ENCODE peak calls at places on chromosomes 7 and 10, in five cellular contexts. One of them, this sample, is unnamed. For H3K9me3, the result is how much of the 10 kb centered on the place peaks cover.

GRCh38 chr10:48551796-48552591 is 52.9 kb downstream of the ARHGAP22 start:
- DNase-seq in heart right ventricle: peak
- DNase-seq in CD8-positive, alpha-beta T cell: no peak
- DNase-seq in heart left ventricle: no peak
- DNase-seq in BE2C: peak
- DNase-seq in this sample: no peak

GRCh38 chr7:158596309-158596708 is 8.7 kb upstream of the PTPRN2 start:
- DNase-seq in heart right ventricle: no peak
- DNase-seq in CD8-positive, alpha-beta T cell: no peak
- DNase-seq in heart left ventricle: no peak
- DNase-seq in BE2C: no peak
- DNase-seq in this sample: no peak

GRCh38 chr7:140421521-140421920 is 17.7 kb downstream of the RAB19 start:
- DNase-seq in heart right ventricle: no peak
- DNase-seq in CD8-positive, alpha-beta T cell: no peak
- DNase-seq in heart left ventricle: no peak
- DNase-seq in BE2C: no peak
- DNase-seq in this sample: no peak

GRCh38 chr10:15738237-15738928 is 18.7 kb upstream of the ITGA8 start:
- DNase-seq in heart right ventricle: peak
- DNase-seq in CD8-positive, alpha-beta T cell: no peak
- DNase-seq in heart left ventricle: no peak
- DNase-seq in BE2C: no peak
- DNase-seq in this sample: no peak

GRCh38 chr10:67697646-67698245 is 1.8 kb upstream of the CTNNA3 start:
- DNase-seq in heart right ventricle: peak
- DNase-seq in CD8-positive, alpha-beta T cell: peak
- DNase-seq in heart left ventricle: no peak
- DNase-seq in BE2C: peak
- DNase-seq in this sample: peak

GRCh38 chr10:29470355-29470705 is 164.4 kb downstream of the SVIL start:
- DNase-seq in heart right ventricle: no peak
- DNase-seq in CD8-positive, alpha-beta T cell: peak
- DNase-seq in heart left ventricle: no peak
- DNase-seq in BE2C: peak
- DNase-seq in this sample: no peak

GRCh38 chr7:94620703-94621118 is 35.2 kb downstream of the SGCE start:
- DNase-seq in heart right ventricle: peak
- DNase-seq in CD8-positive, alpha-beta T cell: no peak
- DNase-seq in heart left ventricle: peak
- DNase-seq in BE2C: peak
- DNase-seq in this sample: peak

GRCh38 chr10:94238006-94238617 is 124.6 kb downstream of the NOC3L start:
- DNase-seq in heart right ventricle: no peak
- DNase-seq in CD8-positive, alpha-beta T cell: no peak
- DNase-seq in heart left ventricle: no peak
- DNase-seq in BE2C: no peak
- DNase-seq in this sample: no peak

GRCh38 chr7:56115852-56116538 is at the start of gene NUPR2:
- DNase-seq in heart right ventricle: no peak
- DNase-seq in CD8-positive, alpha-beta T cell: no peak
- DNase-seq in heart left ventricle: no peak
- DNase-seq in BE2C: no peak
- DNase-seq in this sample: no peak

GRCh38 chr10:48463318-48464003 is 141.4 kb downstream of the ARHGAP22 start:
- DNase-seq in heart right ventricle: no peak
- DNase-seq in CD8-positive, alpha-beta T cell: peak
- DNase-seq in heart left ventricle: no peak
- DNase-seq in BE2C: peak
- DNase-seq in this sample: peak

GRCh38 chr7:16668049-16668858 is 22.3 kb downstream of the BZW2 start:
- DNase-seq in heart right ventricle: peak
- DNase-seq in CD8-positive, alpha-beta T cell: no peak
- DNase-seq in heart left ventricle: no peak
- DNase-seq in BE2C: peak
- DNase-seq in this sample: no peak

GRCh38 chr10:68606918-68607317 is 46.8 kb downstream of the TET1 start:
- DNase-seq in heart right ventricle: no peak
- DNase-seq in CD8-positive, alpha-beta T cell: no peak
- DNase-seq in heart left ventricle: no peak
- DNase-seq in BE2C: no peak
- DNase-seq in this sample: no peak

GRCh38 chr10:130470973-130471372 is 334.8 kb downstream of the GLRX3 start:
- DNase-seq in heart right ventricle: no peak
- DNase-seq in CD8-positive, alpha-beta T cell: no peak
- DNase-seq in heart left ventricle: no peak
- DNase-seq in BE2C: no peak
- DNase-seq in this sample: no peak

GRCh38 chr10:102449321-102450123 is 1.8 kb downstream of the C10orf95 start:
- DNase-seq in heart right ventricle: peak
- DNase-seq in CD8-positive, alpha-beta T cell: peak
- DNase-seq in heart left ventricle: peak
- DNase-seq in BE2C: peak
- DNase-seq in this sample: peak

GRCh38 chr10:102118867-102119266 is 1.3 kb downstream of the LDB1 start:
- DNase-seq in heart right ventricle: peak
- DNase-seq in CD8-positive, alpha-beta T cell: no peak
- DNase-seq in heart left ventricle: no peak
- DNase-seq in BE2C: peak
- DNase-seq in this sample: peak

GRCh38 chr7:84271550-84271949 is 77.0 kb upstream of the SEMA3A start:
- DNase-seq in heart right ventricle: no peak
- DNase-seq in CD8-positive, alpha-beta T cell: no peak
- DNase-seq in heart left ventricle: no peak
- DNase-seq in BE2C: no peak
- DNase-seq in this sample: no peak

GRCh38 chr10:78401882-78402367 is 368.3 kb downstream of the RPS24 start:
- DNase-seq in heart right ventricle: peak
- DNase-seq in CD8-positive, alpha-beta T cell: no peak
- DNase-seq in heart left ventricle: no peak
- DNase-seq in BE2C: no peak
- DNase-seq in this sample: no peak

GRCh38 chr7:134468475-134468874 is 9.6 kb upstream of the AKR1B1 start:
- DNase-seq in heart right ventricle: no peak
- DNase-seq in CD8-positive, alpha-beta T cell: no peak
- DNase-seq in heart left ventricle: no peak
- DNase-seq in BE2C: no peak
- DNase-seq in this sample: no peak

GRCh38 chr7:132368246-132368900 is 207.9 kb downstream of the PLXNA4 start:
- DNase-seq in heart right ventricle: no peak
- DNase-seq in CD8-positive, alpha-beta T cell: no peak
- DNase-seq in heart left ventricle: no peak
- DNase-seq in BE2C: no peak
- DNase-seq in this sample: no peak

GRCh38 chr7:119925890-119926289 is 347.1 kb upstream of the KCND2 start:
- DNase-seq in heart right ventricle: no peak
- DNase-seq in CD8-positive, alpha-beta T cell: no peak
- DNase-seq in heart left ventricle: no peak
- DNase-seq in BE2C: no peak
- DNase-seq in this sample: no peak

GRCh38 chr7:80330434-80330833 is 181.4 kb downstream of the GNAT3 start:
- DNase-seq in heart right ventricle: no peak
- DNase-seq in CD8-positive, alpha-beta T cell: no peak
- DNase-seq in heart left ventricle: no peak
- DNase-seq in BE2C: no peak
- DNase-seq in this sample: no peak

GRCh38 chr7:159155410-159155809 is 10.7 kb upstream of the VIPR2 start:
- DNase-seq in heart right ventricle: no peak
- DNase-seq in CD8-positive, alpha-beta T cell: no peak
- DNase-seq in heart left ventricle: no peak
- DNase-seq in BE2C: no peak
- DNase-seq in this sample: no peak

GRCh38 chr10:3886191-3886590 is 101.2 kb upstream of the KLF6 start:
- DNase-seq in heart right ventricle: peak
- DNase-seq in CD8-positive, alpha-beta T cell: no peak
- DNase-seq in heart left ventricle: peak
- DNase-seq in BE2C: peak
- DNase-seq in this sample: no peak

GRCh38 chr10:107733731-107734130 is 569.2 kb upstream of the SORCS1 start:
- DNase-seq in heart right ventricle: no peak
- DNase-seq in CD8-positive, alpha-beta T cell: no peak
- DNase-seq in heart left ventricle: no peak
- DNase-seq in BE2C: no peak
- DNase-seq in this sample: no peak

GRCh38 chr10:107728807-107729206 is 564.3 kb upstream of the SORCS1 start:
- DNase-seq in heart right ventricle: no peak
- DNase-seq in CD8-positive, alpha-beta T cell: no peak
- DNase-seq in heart left ventricle: no peak
- DNase-seq in BE2C: no peak
- DNase-seq in this sample: no peak

GRCh38 chr10:107733328-107733727 is 568.8 kb upstream of the SORCS1 start:
- DNase-seq in heart right ventricle: no peak
- DNase-seq in CD8-positive, alpha-beta T cell: no peak
- DNase-seq in heart left ventricle: no peak
- DNase-seq in BE2C: no peak
- DNase-seq in this sample: no peak

GRCh38 chr10:107727762-107728317 is 563.3 kb upstream of the SORCS1 start:
- DNase-seq in heart right ventricle: no peak
- DNase-seq in CD8-positive, alpha-beta T cell: no peak
- DNase-seq in heart left ventricle: no peak
- DNase-seq in BE2C: peak
- DNase-seq in this sample: no peak

DNA sequence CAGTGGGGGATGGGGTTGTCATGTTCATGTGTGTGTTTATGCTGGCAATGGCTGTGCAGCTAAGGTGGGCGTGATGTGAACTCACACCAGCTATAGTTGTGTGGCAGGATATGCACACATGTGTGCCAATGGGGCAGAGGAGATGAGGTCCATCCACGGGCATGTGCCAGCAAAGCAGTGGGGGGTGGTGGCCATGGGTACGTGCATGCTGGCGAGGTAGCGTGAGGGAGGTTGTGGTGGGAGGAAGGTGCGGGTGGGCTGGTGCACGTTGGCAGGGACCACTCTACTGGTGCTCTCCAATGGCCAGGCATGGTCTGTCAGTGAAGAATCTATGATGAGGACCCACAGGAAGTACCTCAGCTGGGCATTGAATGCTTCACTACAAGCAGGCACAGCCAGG is 567.5 kb upstream of the SORCS1 start:
- DNase-seq in heart right ventricle: no peak
- DNase-seq in CD8-positive, alpha-beta T cell: no peak
- DNase-seq in heart left ventricle: no peak
- DNase-seq in BE2C: no peak
- DNase-seq in this sample: no peak
- H3K9me3 ChIP-seq in heart right ventricle: under half
- H3K9me3 ChIP-seq in CD8-positive, alpha-beta T cell: under half
- H3K9me3 ChIP-seq in heart left ventricle: under half
- H3K9me3 ChIP-seq in BE2C: under half
- H3K9me3 ChIP-seq in this sample: under half

DNA sequence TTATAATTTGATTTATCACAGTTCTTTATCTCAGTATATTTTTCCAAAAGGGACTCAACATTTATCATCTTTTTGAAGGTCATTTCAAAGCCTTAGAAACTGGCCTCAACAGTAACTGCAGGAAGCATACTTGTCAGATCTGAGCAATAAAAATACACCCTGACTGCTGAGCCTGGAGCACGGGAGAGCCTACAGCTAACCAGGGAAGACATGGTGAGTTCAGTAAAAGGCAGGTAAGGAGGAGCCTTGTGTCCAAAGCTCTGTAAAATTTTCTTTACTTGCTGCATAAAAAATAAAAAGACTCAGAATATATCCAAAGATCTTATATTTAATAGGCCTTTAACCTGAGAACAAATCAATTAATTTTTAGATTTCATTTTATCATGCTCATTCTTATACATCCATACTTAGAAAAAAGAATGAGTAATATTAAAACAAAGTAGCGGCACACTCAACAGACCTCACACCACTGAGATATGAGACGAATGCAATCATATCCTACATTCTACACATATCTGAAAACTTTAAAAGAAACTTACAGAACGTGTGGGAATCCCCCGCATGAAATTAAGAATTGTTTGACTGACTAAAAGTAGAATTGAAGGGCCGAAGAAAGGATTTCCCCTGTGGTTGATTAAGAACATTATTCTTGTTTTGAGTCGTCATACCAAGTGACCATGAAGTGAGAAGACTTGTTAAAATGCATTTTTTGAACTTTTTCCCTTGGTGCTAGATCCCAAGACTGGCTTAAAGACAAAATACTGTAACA is 296.4 kb upstream of the MKLN1 start:
- DNase-seq in heart right ventricle: no peak
- DNase-seq in CD8-positive, alpha-beta T cell: no peak
- DNase-seq in heart left ventricle: no peak
- DNase-seq in BE2C: no peak
- DNase-seq in this sample: no peak
- H3K4me3 ChIP-seq in heart right ventricle: no peak
- H3K4me3 ChIP-seq in CD8-positive, alpha-beta T cell: no peak
- H3K4me3 ChIP-seq in heart left ventricle: no peak
- H3K4me3 ChIP-seq in BE2C: no peak
- H3K4me3 ChIP-seq in this sample: no peak

GRCh38 chr7:98657736-98658135 is 40.7 kb downstream of the NPTX2 start:
- DNase-seq in heart right ventricle: no peak
- DNase-seq in CD8-positive, alpha-beta T cell: no peak
- DNase-seq in heart left ventricle: no peak
- DNase-seq in BE2C: no peak
- DNase-seq in this sample: no peak

GRCh38 chr7:98659746-98660145 is 42.7 kb downstream of the NPTX2 start:
- DNase-seq in heart right ventricle: no peak
- DNase-seq in CD8-positive, alpha-beta T cell: no peak
- DNase-seq in heart left ventricle: no peak
- DNase-seq in BE2C: no peak
- DNase-seq in this sample: no peak

GRCh38 chr7:98656899-98657298 is 39.8 kb downstream of the NPTX2 start:
- DNase-seq in heart right ventricle: no peak
- DNase-seq in CD8-positive, alpha-beta T cell: no peak
- DNase-seq in heart left ventricle: no peak
- DNase-seq in BE2C: no peak
- DNase-seq in this sample: no peak

GRCh38 chr7:98661607-98662006 is 44.5 kb downstream of the NPTX2 start:
- DNase-seq in heart right ventricle: no peak
- DNase-seq in CD8-positive, alpha-beta T cell: no peak
- DNase-seq in heart left ventricle: no peak
- DNase-seq in BE2C: no peak
- DNase-seq in this sample: no peak

GRCh38 chr7:98662289-98662688 is 45.2 kb downstream of the NPTX2 start:
- DNase-seq in heart right ventricle: no peak
- DNase-seq in CD8-positive, alpha-beta T cell: no peak
- DNase-seq in heart left ventricle: no peak
- DNase-seq in BE2C: no peak
- DNase-seq in this sample: no peak
- H3K9me3 ChIP-seq in heart right ventricle: under half
- H3K9me3 ChIP-seq in CD8-positive, alpha-beta T cell: under half
- H3K9me3 ChIP-seq in heart left ventricle: under half
- H3K9me3 ChIP-seq in BE2C: under half
- H3K9me3 ChIP-seq in this sample: under half

DNA sequence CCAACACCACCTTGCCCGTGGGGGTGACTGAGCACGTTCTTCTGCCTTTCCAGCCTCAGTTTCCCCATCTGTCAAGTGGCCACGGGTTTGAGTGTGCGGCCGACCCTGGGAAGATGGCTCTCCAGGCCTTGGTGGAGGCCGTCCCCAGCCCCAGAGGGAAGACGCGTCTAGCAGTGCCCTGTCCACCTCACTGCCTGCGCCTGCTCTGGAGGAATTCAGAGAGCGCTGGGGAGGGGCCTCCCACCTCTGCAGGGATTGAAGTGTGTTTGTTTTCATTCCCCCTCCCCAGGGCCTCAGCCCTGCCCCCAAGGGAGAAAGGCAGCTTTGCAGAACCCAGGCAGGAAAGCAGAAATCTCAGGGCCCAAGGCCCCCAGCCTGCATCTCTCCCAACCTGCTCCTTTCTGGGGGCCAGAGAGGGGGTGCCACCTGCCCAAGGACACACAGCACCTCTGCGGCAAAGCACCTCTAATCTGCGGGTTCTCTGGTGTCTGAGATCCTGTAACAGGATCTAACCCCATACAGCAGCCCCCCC is 91.1 kb downstream of the MICALL2 start:
- DNase-seq in heart right ventricle: no peak
- DNase-seq in CD8-positive, alpha-beta T cell: no peak
- DNase-seq in heart left ventricle: peak
- DNase-seq in BE2C: no peak
- DNase-seq in this sample: peak
- H3K4me3 ChIP-seq in heart right ventricle: no peak
- H3K4me3 ChIP-seq in CD8-positive, alpha-beta T cell: no peak
- H3K4me3 ChIP-seq in heart left ventricle: no peak
- H3K4me3 ChIP-seq in BE2C: no peak
- H3K4me3 ChIP-seq in this sample: no peak

This sample was measured in SJCRH30.